ENCODE peak calls at places on chromosome 21, in six cellular contexts. L, S, M, V, B and P are unnamed samples. For H3K4me1 and H3K27me3, the result is how much of the 10 kb centered on the place peaks cover.

GRCh38 chr21:14088391-14088790 is 122.4 kb downstream of the LIPI start:
- DNase-seq in L (no peak), M (no peak), V (no peak), S (no peak), B (no peak), P (no peak)

GRCh38 chr21:33418686-33419085 is 15.5 kb downstream of the IFNGR2 start:
- DNase-seq in L (peak), B (no peak), M (peak), S (peak), V (peak), P (no peak)

GRCh38 chr21:18661842-18662241 is 258.3 kb upstream of the TMPRSS15 start:
- DNase-seq in M (no peak), S (no peak), V (no peak), B (no peak), L (no peak), P (no peak)

GRCh38 chr21:30268608-30269197 is 14.0 kb downstream of the KRTAP24-1 start:
- DNase-seq in S (no peak), V (no peak), B (no peak), L (no peak), M (no peak), P (peak)

GRCh38 chr21:34511154-34511553 is 856 bp downstream of the KCNE1 start:
- DNase-seq in M (no peak), B (no peak), S (no peak), V (no peak), L (no peak), P (no peak)

GRCh38 chr21:29654203-29654602 is 285.6 kb downstream of the GRIK1 start:
- DNase-seq in S (no peak), L (no peak), B (no peak), V (no peak), M (no peak), P (no peak)

GRCh38 chr21:24290151-24290833 is 1317.0 kb downstream of the MRPL39 start:
- DNase-seq in V (no peak), L (no peak), M (no peak), B (no peak), S (no peak), P (no peak)

GRCh38 chr21:19523066-19523465 is 1119.5 kb upstream of the TMPRSS15 start:
- DNase-seq in L (no peak), M (no peak), B (no peak), V (no peak), S (no peak), P (no peak)

GRCh38 chr21:34019402-34019801 is 54.0 kb upstream of the MRPS6 start:
- DNase-seq in L (no peak), S (no peak), M (no peak), V (no peak), B (no peak), P (no peak)

GRCh38 chr21:36027352-36027751 is 33.0 kb downstream of the SETD4 start:
- DNase-seq in S (no peak), M (no peak), V (no peak), L (no peak), B (no peak), P (no peak)

GRCh38 chr21:32256226-32256625 is 22.6 kb downstream of the MIS18A start:
- DNase-seq in S (no peak), B (no peak), M (no peak), L (no peak), V (no peak), P (no peak)

GRCh38 chr21:28615276-28615675 is 377.4 kb downstream of the LTN1 start:
- DNase-seq in M (no peak), S (no peak), B (no peak), V (no peak), L (no peak), P (no peak)

GRCh38 chr21:32768530-32768929 is 3.0 kb downstream of the PAXBP1 start:
- DNase-seq in V (no peak), L (no peak), S (no peak), B (no peak), M (no peak), P (peak)

GRCh38 chr21:33654412-33654811 is 12.1 kb downstream of the ITSN1 start:
- DNase-seq in S (no peak), M (no peak), V (no peak), L (no peak), B (no peak), P (no peak)

GRCh38 chr21:27154451-27155129 is 187.7 kb upstream of the ADAMTS5 start:
- DNase-seq in B (no peak), V (peak), L (peak), S (no peak), M (peak), P (no peak)

GRCh38 chr21:33205476-33205875 is 24.3 kb upstream of the IFNAR2 start:
- DNase-seq in M (no peak), V (no peak), B (peak), S (no peak), L (no peak), P (no peak)

GRCh38 chr21:25515484-25516405 is 91.5 kb downstream of the MRPL39 start:
- DNase-seq in V (no peak), M (no peak), S (no peak), B (no peak), L (no peak), P (no peak)

GRCh38 chr21:46616656-46617055 is 11.8 kb upstream of the S100B start:
- DNase-seq in V (no peak), S (no peak), M (no peak), L (no peak), B (no peak), P (no peak)

GRCh38 chr21:45820171-45821091 is 161.1 kb upstream of the COL6A1 start:
- DNase-seq in B (peak), M (peak), V (peak), S (peak), L (peak), P (peak)

GRCh38 chr21:33441489-33442477 is 38.0 kb downstream of the TMEM50B start:
- DNase-seq in S (peak), M (no peak), B (no peak), V (no peak), L (peak), P (no peak)

GRCh38 chr21:35622612-35623011 is 437.7 kb downstream of the SETD4 start:
- DNase-seq in B (no peak), S (no peak), V (no peak), M (no peak), L (no peak), P (no peak)

GRCh38 chr21:35400233-35400939 is 351.3 kb upstream of the RUNX1 start:
- DNase-seq in B (no peak), L (no peak), S (peak), V (no peak), M (no peak), P (peak)

GRCh38 chr21:32908529-32908928 is 117.2 kb upstream of the OLIG2 start:
- DNase-seq in B (no peak), V (no peak), S (no peak), M (no peak), L (no peak), P (no peak)

GRCh38 chr21:44354001-44354405 is 582 bp downstream of the TRPM2 start:
- DNase-seq in V (no peak), L (no peak), M (no peak), S (no peak), B (no peak), P (no peak)
- H3K4me1 ChIP-seq in V (under half), L (under half), M (under half), S (under half), B (under half), P (under half)

GRCh38 chr21:42598159-42598735 is 55.2 kb upstream of the PDE9A start:
- DNase-seq in V (no peak), L (no peak), B (no peak), S (no peak), M (no peak), P (no peak)

GRCh38 chr21:42597487-42598158 is 55.8 kb upstream of the PDE9A start:
- DNase-seq in S (no peak), B (no peak), L (no peak), M (no peak), V (no peak), P (no peak)

GRCh38 chr21:42599962-42600361 is 53.5 kb upstream of the PDE9A start:
- DNase-seq in B (no peak), V (no peak), L (no peak), M (no peak), S (no peak), P (no peak)

GRCh38 chr21:42601656-42602055 is 51.8 kb upstream of the PDE9A start:
- DNase-seq in M (no peak), L (no peak), S (no peak), V (no peak), B (no peak), P (no peak)

GRCh38 chr21:42599486-42599885 is 53.9 kb upstream of the PDE9A start:
- DNase-seq in B (no peak), L (no peak), V (no peak), M (no peak), S (no peak), P (no peak)
- H3K4me3 ChIP-seq in B (no peak), L (no peak), V (no peak), M (no peak), S (no peak), P (no peak)

DNA sequence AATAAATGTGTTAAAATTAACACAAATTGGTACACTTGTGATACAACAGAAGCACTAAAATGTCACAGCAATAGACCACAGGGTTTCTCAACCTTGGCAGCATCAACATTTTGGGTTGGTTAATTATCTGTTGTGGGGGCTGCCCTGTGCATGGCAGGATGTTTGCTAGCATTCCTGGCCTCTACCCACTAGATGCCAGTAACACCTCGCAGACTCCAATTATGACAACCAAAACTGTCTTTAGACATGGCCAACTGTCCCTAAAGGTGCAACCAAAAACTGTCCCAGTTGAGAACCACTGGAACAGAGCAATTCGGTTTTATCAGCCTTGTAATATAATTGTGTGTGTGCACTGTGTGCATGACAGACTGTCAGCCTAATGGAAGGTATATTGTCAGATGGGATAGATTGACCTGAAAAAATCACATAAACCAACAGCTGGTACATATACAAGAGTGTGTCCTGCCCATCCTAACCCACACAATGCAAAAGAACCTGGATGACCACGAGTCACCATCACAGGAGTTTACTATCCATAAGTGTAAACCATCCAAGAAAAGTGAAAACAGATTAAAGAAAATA is 13.5 kb upstream of the ERG start:
- DNase-seq in S (no peak), V (no peak), L (no peak), M (no peak), B (no peak), P (no peak)
- H3K27me3 ChIP-seq in S (under half), V (under half), L (under half), M (under half), B (under half), P (under half)

GRCh38 chr21:44805859-44806258 is 4.2 kb upstream of the UBE2G2 start:
- DNase-seq in B (no peak), V (no peak), L (no peak), M (no peak), S (no peak), P (no peak)
- H3K4me1 ChIP-seq in B (under half), V (under half), L (under half), M (under half), S (under half), P (under half)

GRCh38 chr21:16195896-16196443 is 466.2 kb downstream of the USP25 start:
- DNase-seq in L (no peak), V (no peak), M (no peak), S (no peak), B (no peak), P (no peak)

GRCh38 chr21:16196521-16197208 is 466.9 kb downstream of the USP25 start:
- DNase-seq in M (no peak), L (no peak), B (no peak), V (no peak), S (no peak), P (no peak)

GRCh38 chr21:16194851-16195251 is 465.1 kb downstream of the USP25 start:
- DNase-seq in B (no peak), L (no peak), V (no peak), S (no peak), M (no peak), P (no peak)

GRCh38 chr21:16193758-16194606 is 464.2 kb downstream of the USP25 start:
- DNase-seq in S (peak), M (peak), V (peak), L (peak), B (no peak), P (no peak)

GRCh38 chr21:16195476-16195875 is 465.7 kb downstream of the USP25 start:
- DNase-seq in M (no peak), B (no peak), L (no peak), V (no peak), S (no peak), P (no peak)
- H3K4me3 ChIP-seq in M (peak), B (no peak), L (peak), V (peak), S (peak), P (no peak)